ENCODE peak calls at places on chromosome 2, in five cellular contexts. X is sigmoid colon, U is right lobe of liver, S is IMR-90, C is H1. M is an unnamed sample.
A peak's percentile ranks its signal among the peaks of the same experiment; 100 is the strongest.

GRCh38 chr2:191571163-191571769 is 106.7 kb upstream of the NABP1 start:
- DNase-seq in X (no peak), S (peak; percentile 75), C (no peak), U (no peak), M (peak; percentile 8)

GRCh38 chr2:120291464-120292311 is 39.0 kb downstream of the RALB start:
- DNase-seq in U (no peak), S (peak; percentile 49), C (no peak), X (no peak), M (no peak)

GRCh38 chr2:197204855-197205254 is 105.7 kb downstream of the ANKRD44 start:
- DNase-seq in S (peak; percentile 31), X (no peak), C (no peak), U (no peak), M (no peak)

GRCh38 chr2:73979686-73980085 is 5.0 kb upstream of the TET3 start:
- DNase-seq in S (peak; percentile 92), C (no peak), U (no peak), X (no peak), M (peak; percentile 73)

GRCh38 chr2:65033178-65033577 is 23.0 kb upstream of the CEP68 start:
- DNase-seq in X (no peak), S (no peak), C (no peak), U (no peak), M (no peak)

GRCh38 chr2:166088634-166089033 is 39.2 kb downstream of the SCN1A start:
- DNase-seq in U (no peak), X (no peak), C (no peak), S (peak; percentile 60), M (peak; percentile 70)

GRCh38 chr2:223735659-223736244 is 101.6 kb downstream of the AP1S3 start:
- DNase-seq in U (no peak), S (peak; percentile 96), X (no peak), C (no peak), M (no peak)

GRCh38 chr2:150267651-150268415 is 219.6 kb downstream of the RND3 start:
- DNase-seq in X (no peak), U (no peak), C (no peak), S (peak; percentile 23), M (no peak)

GRCh38 chr2:103437161-103437560 is 675.3 kb downstream of the TMEM182 start:
- DNase-seq in C (no peak), S (no peak), X (no peak), U (no peak), M (no peak)

GRCh38 chr2:132950986-132951385 is 281.0 kb upstream of the LYPD1 start:
- DNase-seq in S (no peak), U (no peak), C (no peak), X (no peak), M (no peak)

GRCh38 chr2:85702172-85702571 is 8.0 kb downstream of the GNLY start:
- DNase-seq in U (no peak), X (no peak), S (peak; percentile 85), C (no peak), M (no peak)

GRCh38 chr2:44528595-44528994 is 166.8 kb downstream of the CAMKMT start:
- DNase-seq in C (no peak), U (no peak), X (no peak), S (peak; percentile 81), M (no peak)

GRCh38 chr2:179195146-179195545 is 69.5 kb downstream of the SESTD1 start:
- DNase-seq in X (no peak), U (no peak), S (no peak), C (no peak), M (no peak)

GRCh38 chr2:152925540-152926448 is 207.4 kb downstream of the ARL6IP6 start:
- DNase-seq in C (peak; percentile 91), U (peak; percentile 62), S (no peak), X (peak; percentile 84), M (peak; percentile 73)

GRCh38 chr2:67824196-67824595 is 238.6 kb downstream of the C1D start:
- DNase-seq in C (no peak), U (no peak), S (peak; percentile 82), X (no peak), M (no peak)

GRCh38 chr2:225002039-225002655 is 40.1 kb downstream of the DOCK10 start:
- DNase-seq in X (no peak), C (peak; percentile 57), U (peak; percentile 50), S (peak; percentile 78), M (peak; percentile 74)

GRCh38 chr2:55587-56448 is 9.5 kb upstream of the FAM110C start:
- DNase-seq in C (no peak), U (no peak), X (no peak), S (no peak), M (no peak)

GRCh38 chr2:24521975-24522639 is 31.1 kb downstream of the NCOA1 start:
- DNase-seq in U (no peak), C (no peak), S (no peak), X (no peak), M (no peak)

GRCh38 chr2:14717131-14717530 is 84.6 kb downstream of the LRATD1 start:
- DNase-seq in X (no peak), C (no peak), U (no peak), S (no peak), M (no peak)

GRCh38 chr2:98732430-98733051 is 1.6 kb upstream of the MGAT4A start:
- DNase-seq in S (no peak), C (no peak), U (no peak), X (no peak), M (no peak)

GRCh38 chr2:162490795-162491470 is 147.0 kb downstream of the GCA start:
- DNase-seq in S (no peak), C (no peak), U (no peak), X (no peak), M (no peak)

GRCh38 chr2:176291768-176292393 is 22.6 kb downstream of the MTX2 start:
- DNase-seq in U (no peak), S (no peak), C (no peak), X (no peak), M (peak; percentile 61)

GRCh38 chr2:160062283-160063005 is at the start of gene PLA2R1:
- DNase-seq in X (peak; percentile 82), S (peak; percentile 12), C (peak; percentile 83), U (no peak), M (peak; percentile 25)

GRCh38 chr2:156901373-156902031 is 356.0 kb upstream of the GALNT5 start:
- DNase-seq in S (peak; percentile 67), C (no peak), U (no peak), X (no peak), M (no peak)

GRCh38 chr2:71700880-71701397 is 247.6 kb downstream of the DYSF start:
- DNase-seq in X (peak; percentile 92), U (peak; percentile 60), C (no peak), S (no peak), M (peak; percentile 66)

GRCh38 chr2:197804758-197805597 is 585 bp downstream of the PLCL1 start:
- DNase-seq in U (peak; percentile 44), X (peak; percentile 80), S (peak; percentile 6), C (peak; percentile 51), M (peak; percentile 58)

GRCh38 chr2:71243548-71244301 is 16.8 kb upstream of the PAIP2B start:
- DNase-seq in X (no peak), C (no peak), U (peak; percentile 63), S (no peak), M (no peak)

GRCh38 chr2:239991689-239992314 is 33.3 kb downstream of the NDUFA10 start:
- DNase-seq in C (no peak), X (no peak), U (no peak), S (peak; percentile 68), M (no peak)

GRCh38 chr2:235168174-235168979 is 216.6 kb downstream of the SH3BP4 start:
- DNase-seq in C (no peak), X (no peak), U (no peak), S (no peak), M (no peak)

DNA sequence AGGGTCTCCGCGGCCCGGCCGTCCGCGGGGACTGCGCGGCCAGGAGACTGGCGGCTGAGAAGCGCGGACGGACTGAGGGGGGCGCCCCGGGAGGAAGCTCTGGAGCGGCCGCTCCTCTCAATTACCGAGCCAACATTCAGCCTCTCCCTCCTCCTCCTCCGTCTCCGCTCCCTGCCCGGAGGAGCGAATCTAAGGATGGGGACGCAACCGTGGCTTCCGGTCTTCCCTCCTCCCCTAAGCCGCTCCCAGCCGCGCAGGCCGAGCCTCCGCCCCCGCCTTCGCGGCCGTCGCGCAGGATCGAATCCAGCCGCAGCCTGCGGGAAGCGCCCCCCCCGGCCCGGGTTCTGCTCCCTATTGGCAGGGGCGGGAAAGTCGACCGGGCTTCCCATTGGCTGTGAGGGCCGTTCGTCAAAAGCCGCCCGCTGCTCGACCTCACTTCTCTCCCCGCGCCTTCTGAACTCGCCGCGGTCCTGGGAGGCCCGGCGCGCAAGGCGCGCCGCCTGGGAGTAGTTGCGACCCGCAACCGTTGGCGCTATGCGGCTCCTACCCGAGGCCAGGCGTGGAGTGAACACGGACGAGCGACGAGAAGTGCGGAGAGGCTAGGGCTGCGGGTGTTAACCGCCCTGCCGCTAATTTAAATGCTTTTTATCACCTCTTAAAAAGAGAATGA is at the start of gene HNRNPLL:
- DNase-seq in C (peak; percentile 99), S (peak; percentile 97), X (peak; percentile 99), U (peak; percentile 99), M (peak; percentile 99)
- TF ChIP-seq POLR2A in C (peak; percentile 93), S (peak; percentile 96), X (peak; percentile 94), U (peak; percentile 94), M (peak; percentile 94)

DNA sequence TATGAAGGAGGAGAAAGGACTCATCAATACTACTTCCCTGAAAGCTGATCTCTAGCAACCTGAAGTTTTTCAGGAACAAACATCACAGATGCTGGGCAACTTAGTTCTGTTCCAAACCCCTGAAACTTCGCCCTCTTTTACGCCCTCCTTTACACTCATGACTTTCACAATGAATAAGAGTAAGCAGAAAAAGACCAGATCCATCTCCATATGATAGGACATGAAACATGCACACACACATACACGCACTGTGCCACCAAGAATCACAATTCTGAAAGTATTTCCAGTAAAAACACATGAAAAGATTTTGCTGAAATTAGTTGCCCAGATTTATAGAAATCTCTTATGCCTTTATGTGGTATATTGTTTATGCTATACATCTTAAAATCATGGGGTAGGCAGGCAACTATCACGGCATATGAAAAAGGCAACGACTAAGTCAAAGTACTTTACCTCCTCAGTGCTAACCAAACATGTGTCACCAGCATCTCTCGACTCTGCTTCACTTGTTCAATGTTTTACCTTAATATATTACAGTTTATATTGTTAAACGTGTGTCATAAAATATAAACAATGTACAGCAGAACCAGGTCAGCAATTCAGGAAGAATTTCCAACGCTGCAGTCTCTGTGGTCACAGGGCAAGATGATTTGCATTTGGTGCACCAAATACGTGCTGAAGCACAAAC is 47.8 kb downstream of the NHEJ1 start:
- DNase-seq in S (no peak), X (no peak), C (no peak), U (no peak), M (no peak)
- TF ChIP-seq POLR2A in S (no peak), X (no peak), C (no peak), U (no peak), M (no peak)

GRCh38 chr2:164620873-164621760 is at the start of gene GRB14:
- DNase-seq in S (no peak), X (no peak), C (peak; percentile 84), U (peak; percentile 91), M (peak; percentile 27)
- TF ChIP-seq POLR2A in S (no peak), X (no peak), C (peak; percentile 83), U (peak; percentile 13), M (no peak)

DNA sequence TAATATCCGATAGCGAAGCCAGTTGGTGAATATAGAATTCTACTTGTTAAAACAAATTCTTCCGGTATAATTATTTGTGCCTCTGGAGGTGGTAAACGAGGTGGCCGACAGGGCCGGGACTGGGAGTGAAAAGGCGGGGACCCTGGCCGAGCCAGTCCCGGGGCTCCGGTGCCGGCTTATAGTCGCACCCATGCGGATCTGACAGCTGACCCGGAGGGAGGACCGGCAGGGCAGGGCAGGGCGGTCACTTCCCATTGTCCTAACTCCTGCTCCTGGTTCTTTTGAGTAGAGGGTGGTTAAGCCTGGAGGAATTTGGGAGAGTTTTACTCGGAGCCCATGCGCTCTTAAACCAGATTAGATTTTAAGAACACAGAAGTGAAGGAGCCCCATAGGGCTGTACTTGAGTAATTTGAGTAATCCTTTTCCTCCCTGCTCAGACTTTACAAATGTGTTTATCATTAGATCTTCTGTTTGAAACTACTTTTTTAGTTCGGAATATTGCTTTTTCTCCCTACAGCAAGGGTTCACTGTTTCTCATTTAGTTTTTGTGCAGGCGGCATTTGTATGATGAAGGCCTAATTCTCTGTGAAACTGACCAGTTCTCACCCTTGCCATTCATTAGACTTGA is 1.8 kb downstream of the B3GNT2 start:
- DNase-seq in C (peak; percentile 62), S (no peak), X (no peak), U (peak; percentile 67), M (peak; percentile 48)
- TF ChIP-seq POLR2A in C (no peak), S (no peak), X (no peak), U (no peak), M (no peak)